ENCODE peak calls at places on chromosomes 2 and 18, in ten cellular contexts. M is GOT3; T is left cardiac atrium; Z is kidney epithelial cell; O is mucosa of gallbladder; K is activated naive CD4-positive, alpha-beta T cell; N is hippocampal formation; E is stimulated activated CD8-positive, alpha-beta memory T cell treated with anti-CD3 and anti-CD28 coated beads, Interleukin-4, amount 100 ng/mL, for 1 hour; S is stimulated activated CD4-positive, alpha-beta T cell treated with anti-CD3 and anti-CD28 coated beads, Interleukin-1b, Interleukin-23, amount 100 ng/mL, for 24 hours; Y is LoVo. B is an unnamed sample.

GRCh38 chr2:196558506-196558905 is 81.0 kb upstream of the CCDC150 start:
- DNase-seq in T (no peak), M (no peak), S (no peak), Z (no peak), O (no peak), Y (no peak), N (no peak), E (no peak), K (no peak), B (no peak)

GRCh38 chr18:22143347-22144340 is 25.7 kb upstream of the GATA6 start:
- DNase-seq in Z (no peak), S (no peak), N (no peak), E (no peak), K (no peak), O (no peak), M (no peak), T (no peak), Y (no peak), B (no peak)

GRCh38 chr2:18519991-18520604 is 40.4 kb downstream of the RDH14 start:
- DNase-seq in O (no peak), N (no peak), Z (no peak), S (no peak), T (no peak), K (no peak), Y (no peak), M (no peak), E (no peak), B (no peak)

GRCh38 chr2:200619275-200619674 is 33.5 kb downstream of the AOX1 start:
- DNase-seq in Y (no peak), Z (no peak), E (no peak), M (no peak), O (peak; percentile 23), T (no peak), S (no peak), N (no peak), K (no peak), B (no peak)

GRCh38 chr2:2108756-2109155 is 222.3 kb downstream of the MYT1L start:
- DNase-seq in K (no peak), O (no peak), S (no peak), N (no peak), Y (no peak), T (no peak), Z (no peak), E (no peak), M (no peak), B (no peak)

GRCh38 chr2:12321017-12321641 is 395.6 kb upstream of the TRIB2 start:
- DNase-seq in S (no peak), O (no peak), M (peak; percentile 26), E (no peak), T (peak; percentile 59), Y (no peak), Z (peak; percentile 86), K (no peak), N (no peak), B (peak; percentile 50)

GRCh38 chr2:199382091-199382490 is 75.6 kb downstream of the SATB2 start:
- DNase-seq in M (no peak), T (no peak), O (no peak), Z (no peak), E (no peak), K (no peak), N (no peak), Y (no peak), S (no peak), B (no peak)

GRCh38 chr2:30926606-30927005 is 119.4 kb upstream of the CAPN13 start:
- DNase-seq in T (no peak), S (no peak), M (no peak), K (no peak), O (no peak), N (no peak), Z (no peak), Y (no peak), E (no peak), B (no peak)

GRCh38 chr2:235734700-235735205 is 240.9 kb downstream of the AGAP1 start:
- DNase-seq in O (no peak), S (no peak), Y (no peak), N (no peak), K (no peak), E (no peak), M (no peak), Z (no peak), T (no peak), B (no peak)

GRCh38 chr2:206275274-206276160 is 1.1 kb downstream of the ZDBF2 start:
- DNase-seq in K (no peak), Y (peak; percentile 34), Z (no peak), S (no peak), O (no peak), M (no peak), E (no peak), N (no peak), T (no peak), B (no peak)

GRCh38 chr18:47050468-47050867 is 15.0 kb upstream of the ELOA2 start:
- DNase-seq in Z (peak; percentile 4), K (no peak), N (no peak), Y (peak; percentile 50), O (no peak), T (no peak), E (no peak), M (no peak), S (no peak), B (peak; percentile 65)

GRCh38 chr18:62939433-62939832 is 224.1 kb downstream of the PHLPP1 start:
- DNase-seq in Z (no peak), M (no peak), T (no peak), N (no peak), O (no peak), S (no peak), E (no peak), K (no peak), Y (no peak), B (no peak)

GRCh38 chr2:172253190-172254052 is 150.7 kb upstream of the DLX2 start:
- DNase-seq in Z (peak; percentile 99), N (no peak), O (no peak), Y (peak; percentile 96), T (peak; percentile 62), E (no peak), K (peak; percentile 51), S (peak; percentile 59), M (peak; percentile 49), B (no peak)

GRCh38 chr2:3490191-3491158 is 28.9 kb downstream of the ADI1 start:
- DNase-seq in N (no peak), Y (no peak), T (no peak), E (no peak), O (no peak), S (no peak), K (no peak), Z (no peak), M (no peak), B (no peak)

GRCh38 chr2:201246280-201246679 is 14.1 kb upstream of the CASP8 start:
- DNase-seq in N (no peak), T (no peak), S (no peak), Y (no peak), E (no peak), K (no peak), M (no peak), O (no peak), Z (no peak), B (no peak)

GRCh38 chr2:82478641-82479040 is 1980.4 kb downstream of the SUCLG1 start:
- DNase-seq in K (no peak), T (no peak), N (no peak), E (no peak), Y (no peak), M (no peak), S (no peak), Z (no peak), O (no peak), B (no peak)

GRCh38 chr2:61938511-61938910 is 33.0 kb downstream of the COMMD1 start:
- DNase-seq in T (no peak), K (no peak), M (no peak), Z (no peak), S (no peak), E (no peak), Y (no peak), O (no peak), N (no peak), B (no peak)

GRCh38 chr2:98123286-98123685 is 36.3 kb downstream of the VWA3B start:
- DNase-seq in N (no peak), M (no peak), S (no peak), T (no peak), K (no peak), O (no peak), Y (no peak), Z (no peak), E (no peak), B (peak; percentile 28)

GRCh38 chr18:22186484-22186971 is 17.1 kb downstream of the GATA6 start:
- DNase-seq in E (no peak), M (no peak), Y (peak; percentile 60), O (no peak), N (no peak), K (no peak), Z (no peak), T (peak; percentile 20), S (no peak), B (no peak)

GRCh38 chr2:69579561-69579960 is 64.0 kb downstream of the AAK1 start:
- DNase-seq in T (no peak), N (no peak), M (no peak), Z (no peak), S (no peak), O (no peak), Y (no peak), K (no peak), E (no peak), B (no peak)

GRCh38 chr2:233835230-233836186 is 18.8 kb downstream of the HJURP start:
- DNase-seq in T (no peak), M (no peak), S (no peak), Y (no peak), Z (no peak), E (no peak), K (no peak), N (no peak), O (no peak), B (no peak)

GRCh38 chr2:205914198-205914597 is 171.8 kb downstream of the INO80D start:
- DNase-seq in O (no peak), Y (no peak), E (no peak), T (no peak), S (no peak), K (no peak), N (no peak), Z (no peak), M (no peak), B (no peak)

GRCh38 chr2:234951386-234952269 is at the start of gene SH3BP4:
- DNase-seq in Y (peak; percentile 80), Z (no peak), E (no peak), N (peak; percentile 85), T (peak; percentile 87), M (no peak), S (no peak), O (peak; percentile 86), K (peak; percentile 1), B (peak; percentile 89)

GRCh38 chr2:240249423-240250149 is 109.1 kb upstream of the OTOS start:
- DNase-seq in T (no peak), Z (no peak), M (no peak), Y (no peak), N (peak; percentile 67), K (no peak), O (peak; percentile 8), E (no peak), S (no peak), B (peak; percentile 84)

GRCh38 chr2:232296766-232297525 is 81.6 kb upstream of the ALPP start:
- DNase-seq in Y (no peak), E (no peak), Z (no peak), K (no peak), T (no peak), S (no peak), M (no peak), O (no peak), N (no peak), B (no peak)

GRCh38 chr18:74558096-74558495 is 23.8 kb downstream of the CNDP1 start:
- DNase-seq in T (no peak), M (no peak), Z (no peak), E (no peak), K (no peak), O (no peak), S (no peak), Y (no peak), N (no peak), B (no peak)

GRCh38 chr2:16816522-16816921 is 150.9 kb upstream of the CYRIA start:
- DNase-seq in S (no peak), N (no peak), Z (no peak), T (no peak), K (no peak), M (no peak), Y (no peak), E (no peak), O (no peak), B (no peak)

GRCh38 chr2:28658369-28658768 is 93.3 kb upstream of the PPP1CB start:
- DNase-seq in K (no peak), N (no peak), S (no peak), Z (no peak), Y (no peak), T (no peak), M (no peak), O (no peak), E (no peak), B (no peak)

B was measured in globus pallidus.